ENCODE peak calls at places on chromosomes 7 and 10, in six cellular contexts. Y is adrenal gland, A is GM23338, W is GM12865, U is PC-9, Q is HepG2. N is an unnamed sample.

GRCh38 chr7:128097211-128097731 is 66.0 kb upstream of the LRRC4 start:
- DNase-seq in Y (no peak), A (no peak), W (no peak), U (peak), Q (no peak), N (no peak)

GRCh38 chr7:66964391-66964790 is 31.0 kb downstream of the SBDS start:
- DNase-seq in Y (no peak), A (no peak), W (no peak), U (no peak), Q (no peak), N (no peak)

GRCh38 chr10:75647675-75648074 is 216.3 kb downstream of the LRMDA start:
- DNase-seq in Y (no peak), A (no peak), W (no peak), U (no peak), Q (no peak), N (no peak)

GRCh38 chr10:120477006-120477722 is 20.1 kb downstream of the PLPP4 start:
- DNase-seq in Y (no peak), A (no peak), W (no peak), U (no peak), Q (no peak), N (no peak)

GRCh38 chr7:26588511-26588910 is 275.9 kb downstream of the SKAP2 start:
- DNase-seq in Y (no peak), A (peak), W (peak), U (no peak), Q (no peak), N (no peak)

GRCh38 chr10:102627446-102628293 is 16.6 kb upstream of the TRIM8 start:
- DNase-seq in Y (peak), A (peak), W (no peak), U (no peak), Q (peak), N (peak)

GRCh38 chr10:38118072-38118807 is 24.1 kb downstream of the ZNF37A start:
- DNase-seq in Y (no peak), A (peak), W (peak), U (no peak), Q (no peak), N (no peak)

GRCh38 chr10:103724771-103725170 is 130.6 kb downstream of the SH3PXD2A start:
- DNase-seq in Y (no peak), A (no peak), W (no peak), U (no peak), Q (no peak), N (no peak)

GRCh38 chr7:158645842-158646241 is 58.2 kb upstream of the PTPRN2 start:
- DNase-seq in Y (no peak), A (no peak), W (no peak), U (no peak), Q (no peak), N (no peak)

GRCh38 chr7:149454750-149455149 is 6.1 kb downstream of the ZNF777 start:
- DNase-seq in Y (no peak), A (no peak), W (no peak), U (no peak), Q (no peak), N (no peak)
- TF ChIP-seq CTCF in Y (no peak), A (no peak), W (no peak), U (no peak), Q (no peak), N (no peak)

DNA sequence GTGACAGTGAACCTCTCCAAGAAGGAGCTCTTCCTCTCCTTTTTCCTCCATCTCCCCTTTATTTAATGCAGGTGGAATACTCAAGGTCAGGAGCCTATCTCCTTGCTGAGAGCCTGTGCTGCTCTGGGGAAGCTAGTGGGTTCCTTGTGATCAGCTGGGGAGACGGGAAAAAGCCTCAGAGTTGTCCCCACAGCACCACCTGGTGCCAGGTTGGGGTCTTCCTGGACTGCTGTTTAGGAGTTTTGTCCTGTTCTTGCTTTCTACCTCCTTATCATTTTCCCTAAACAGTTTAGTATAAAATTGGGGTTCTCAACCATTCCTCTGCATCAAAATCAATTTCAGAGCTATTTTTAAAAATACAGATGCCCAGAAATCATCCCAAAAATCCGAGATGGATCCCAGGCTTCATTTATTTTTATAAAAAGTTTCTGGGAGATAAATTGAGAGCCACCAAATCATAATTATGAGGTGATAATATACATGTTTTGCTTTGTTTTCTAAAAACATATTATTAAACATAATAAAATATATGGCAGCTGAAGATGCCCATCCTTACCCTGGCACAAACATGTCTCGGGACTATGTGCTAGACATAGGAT is 44.3 kb downstream of the MACC1 start:
- DNase-seq in Y (peak), A (peak), W (peak), U (no peak), Q (peak), N (no peak)
- TF ChIP-seq CTCF in Y (peak), A (peak), W (peak), U (peak), Q (peak), N (peak)

DNA sequence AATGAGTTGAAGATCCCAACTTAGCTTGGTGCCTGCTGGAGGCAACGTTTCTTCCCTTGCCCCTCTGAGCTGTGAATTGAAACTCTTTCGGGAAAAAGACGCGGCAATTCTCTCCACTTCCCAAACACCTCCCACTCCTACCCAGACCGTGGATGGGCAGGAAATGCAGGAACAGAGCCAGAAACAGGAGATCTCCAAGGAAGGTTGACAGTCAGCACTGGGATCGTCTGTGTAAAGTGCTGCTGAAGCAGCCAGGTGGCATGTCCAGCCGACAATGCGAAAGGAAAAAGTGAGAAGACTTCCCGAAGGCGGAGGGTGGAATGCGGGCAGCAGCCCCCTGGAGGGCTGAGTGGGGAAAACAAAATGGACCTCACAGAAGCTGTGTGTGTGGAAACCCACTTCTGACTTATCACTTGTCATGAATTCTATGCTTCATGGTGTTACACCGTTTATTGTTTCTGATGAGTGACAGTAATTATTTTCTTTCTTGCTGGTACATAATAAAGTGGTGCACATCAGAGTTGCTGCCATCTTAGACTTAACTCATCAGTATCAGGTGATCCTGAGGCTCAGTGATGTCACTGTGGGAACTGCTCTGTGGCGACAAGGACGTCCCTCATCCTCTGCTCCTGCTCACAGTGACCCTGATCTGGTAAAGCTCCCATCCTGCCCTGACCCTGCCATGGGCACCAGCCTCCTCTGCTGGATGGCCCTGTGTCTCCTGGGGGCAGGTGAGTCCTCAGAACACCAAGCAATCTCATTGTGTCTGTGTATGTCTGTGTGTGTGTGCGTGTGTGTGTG is 220.5 kb upstream of the PRSS1 start:
- DNase-seq in Y (no peak), A (peak), W (no peak), U (no peak), Q (no peak), N (no peak)
- TF ChIP-seq CTCF in Y (no peak), A (no peak), W (no peak), U (no peak), Q (no peak), N (no peak)

GRCh38 chr10:109853922-109854321 is 69.4 kb downstream of the XPNPEP1 start:
- DNase-seq in Y (no peak), A (no peak), W (no peak), U (no peak), Q (no peak), N (no peak)

GRCh38 chr10:109851595-109851994 is 71.7 kb downstream of the XPNPEP1 start:
- DNase-seq in Y (no peak), A (no peak), W (no peak), U (no peak), Q (no peak), N (no peak)

GRCh38 chr10:109855746-109856145 is 67.6 kb downstream of the XPNPEP1 start:
- DNase-seq in Y (no peak), A (no peak), W (no peak), U (no peak), Q (no peak), N (no peak)

GRCh38 chr10:109852004-109852717 is 71.2 kb downstream of the XPNPEP1 start:
- DNase-seq in Y (peak), A (peak), W (peak), U (peak), Q (peak), N (peak)

DNA sequence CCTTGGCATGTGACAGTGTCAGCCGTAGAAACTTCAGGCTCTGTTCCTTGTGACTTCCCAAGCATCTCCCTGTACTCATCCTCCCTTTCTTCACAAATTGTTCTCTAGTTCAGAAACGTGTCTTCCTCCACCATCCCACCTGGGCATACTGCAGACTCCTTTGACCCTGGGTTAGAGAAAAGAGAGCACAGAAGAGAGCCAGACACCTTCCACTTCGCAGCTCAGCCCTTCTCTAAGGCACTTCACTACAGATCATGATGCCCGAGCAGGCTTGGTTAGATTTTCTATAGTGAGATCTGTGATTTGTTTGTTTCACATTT is 70.6 kb downstream of the XPNPEP1 start:
- DNase-seq in Y (no peak), A (no peak), W (no peak), U (no peak), Q (no peak), N (no peak)
- TF ChIP-seq CTCF in Y (no peak), A (no peak), W (no peak), U (peak), Q (no peak), N (peak)

DNA sequence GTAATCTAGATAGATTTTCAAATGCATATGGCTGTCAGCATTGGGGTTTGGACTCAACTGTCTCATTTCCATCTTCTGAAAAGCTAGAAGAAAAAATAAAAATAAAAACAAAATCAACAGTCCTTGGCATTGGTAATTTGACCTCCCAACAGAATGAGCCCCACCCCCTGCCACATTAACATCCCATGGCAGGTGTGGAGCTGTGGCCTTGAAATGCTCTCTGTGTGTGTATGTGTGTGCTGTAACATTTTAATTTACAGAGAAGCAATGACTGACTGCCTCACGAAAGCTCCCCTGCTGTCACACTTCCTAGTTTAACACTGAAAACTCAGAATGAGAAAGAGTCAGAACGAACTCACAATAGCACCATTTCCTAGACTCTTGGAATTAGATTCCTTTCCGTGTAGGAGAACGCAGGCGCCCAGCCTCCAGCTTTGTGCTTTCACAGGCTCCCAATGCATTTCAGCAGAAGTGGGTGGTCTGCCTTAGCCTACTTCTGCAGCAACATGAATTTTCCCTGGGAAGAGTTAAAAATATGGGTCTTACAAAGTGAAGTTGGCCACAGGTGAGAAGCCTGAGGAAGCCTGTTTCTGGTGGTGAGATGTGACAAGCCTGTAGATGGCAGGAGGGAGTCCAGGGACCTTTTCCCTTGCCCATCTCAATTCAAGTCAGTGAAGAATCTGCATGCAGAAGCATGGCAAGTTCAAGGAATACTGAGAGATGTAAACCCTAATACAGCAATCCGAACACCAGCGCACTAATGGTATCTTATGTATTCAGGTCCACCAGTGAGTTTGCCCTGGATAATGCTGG is 73.9 kb downstream of the RHOBTB1 start:
- DNase-seq in Y (no peak), A (peak), W (no peak), U (no peak), Q (no peak), N (no peak)
- TF ChIP-seq CTCF in Y (no peak), A (peak), W (no peak), U (peak), Q (peak), N (peak)

N was measured in RWPE2.